ENCODE peak calls at places on chromosomes 16 and 17, in five cellular contexts. One of them, this sample, is unnamed. For H3K36me3, the result is how much of the 10 kb centered on the place peaks cover.

GRCh38 chr17:62892870-62893338 is 73.1 kb upstream of the TANC2 start:
- DNase-seq in PC-3: peak
- DNase-seq in GM23248: peak
- DNase-seq in keratinocyte: peak
- DNase-seq in GM23338: peak
- DNase-seq in this sample: no peak

GRCh38 chr17:19470529-19471261 is 59.7 kb downstream of the RNF112 start:
- DNase-seq in keratinocyte: no peak
- DNase-seq in PC-3: no peak
- DNase-seq in GM23338: peak
- DNase-seq in GM23248: peak
- DNase-seq in this sample: no peak

GRCh38 chr17:73584987-73585386 is 59.3 kb downstream of the SDK2 start:
- DNase-seq in GM23248: no peak
- DNase-seq in PC-3: no peak
- DNase-seq in keratinocyte: no peak
- DNase-seq in GM23338: no peak
- DNase-seq in this sample: no peak

GRCh38 chr17:4208228-4208627 is 55.6 kb downstream of the ANKFY1 start:
- DNase-seq in GM23248: peak
- DNase-seq in GM23338: no peak
- DNase-seq in keratinocyte: no peak
- DNase-seq in PC-3: no peak
- DNase-seq in this sample: no peak

GRCh38 chr16:51982715-51983680 is 563.9 kb downstream of the TOX3 start:
- DNase-seq in GM23248: peak
- DNase-seq in keratinocyte: peak
- DNase-seq in GM23338: peak
- DNase-seq in PC-3: peak
- DNase-seq in this sample: peak

GRCh38 chr17:68034452-68034776 is 1.1 kb upstream of the KPNA2 start:
- DNase-seq in PC-3: no peak
- DNase-seq in GM23248: no peak
- DNase-seq in keratinocyte: no peak
- DNase-seq in GM23338: no peak
- DNase-seq in this sample: no peak

GRCh38 chr16:51113254-51114125 is 37.6 kb downstream of the SALL1 start:
- DNase-seq in GM23338: peak
- DNase-seq in PC-3: no peak
- DNase-seq in keratinocyte: no peak
- DNase-seq in GM23248: no peak
- DNase-seq in this sample: no peak

GRCh38 chr16:19559242-19559910 is 3.9 kb downstream of the VPS35L start:
- DNase-seq in GM23248: peak
- DNase-seq in GM23338: peak
- DNase-seq in PC-3: peak
- DNase-seq in keratinocyte: peak
- DNase-seq in this sample: peak

GRCh38 chr17:31371511-31372097 is 19.9 kb upstream of the RAB11FIP4 start:
- DNase-seq in GM23338: no peak
- DNase-seq in PC-3: no peak
- DNase-seq in GM23248: peak
- DNase-seq in keratinocyte: no peak
- DNase-seq in this sample: peak

GRCh38 chr17:6327007-6327406 is 107.9 kb downstream of the AIPL1 start:
- DNase-seq in GM23338: peak
- DNase-seq in keratinocyte: no peak
- DNase-seq in PC-3: peak
- DNase-seq in GM23248: no peak
- DNase-seq in this sample: peak

GRCh38 chr16:31352344-31353115 is 2.4 kb upstream of the ITGAX start:
- DNase-seq in GM23338: no peak
- DNase-seq in PC-3: no peak
- DNase-seq in keratinocyte: no peak
- DNase-seq in GM23248: no peak
- DNase-seq in this sample: no peak

GRCh38 chr17:27376637-27377547 is 79.4 kb upstream of the KSR1 start:
- DNase-seq in PC-3: peak
- DNase-seq in keratinocyte: no peak
- DNase-seq in GM23338: no peak
- DNase-seq in GM23248: peak
- DNase-seq in this sample: no peak

GRCh38 chr16:54156349-54156748 is 130.2 kb downstream of the IRX3 start:
- DNase-seq in PC-3: no peak
- DNase-seq in keratinocyte: no peak
- DNase-seq in GM23338: no peak
- DNase-seq in GM23248: no peak
- DNase-seq in this sample: no peak

GRCh38 chr17:74601944-74602572 is 10.0 kb upstream of the CD300LD start:
- DNase-seq in GM23338: peak
- DNase-seq in GM23248: peak
- DNase-seq in keratinocyte: no peak
- DNase-seq in PC-3: peak
- DNase-seq in this sample: peak

GRCh38 chr17:19706791-19707727 is 9.3 kb downstream of the SLC47A2 start:
- DNase-seq in GM23338: no peak
- DNase-seq in GM23248: no peak
- DNase-seq in PC-3: no peak
- DNase-seq in keratinocyte: peak
- DNase-seq in this sample: peak

GRCh38 chr17:57519199-57519598 is 225.9 kb downstream of the CCDC182 start:
- DNase-seq in GM23248: peak
- DNase-seq in keratinocyte: no peak
- DNase-seq in PC-3: peak
- DNase-seq in GM23338: no peak
- DNase-seq in this sample: no peak

GRCh38 chr17:74305865-74306654 is 20.0 kb upstream of the KIF19 start:
- DNase-seq in GM23338: peak
- DNase-seq in GM23248: peak
- DNase-seq in PC-3: peak
- DNase-seq in keratinocyte: no peak
- DNase-seq in this sample: peak

GRCh38 chr17:67633751-67634191 is 84.0 kb upstream of the NOL11 start:
- DNase-seq in GM23248: no peak
- DNase-seq in keratinocyte: no peak
- DNase-seq in GM23338: no peak
- DNase-seq in PC-3: no peak
- DNase-seq in this sample: no peak

GRCh38 chr16:66927012-66927436 is 1.7 kb upstream of the RRAD start:
- DNase-seq in GM23338: peak
- DNase-seq in GM23248: peak
- DNase-seq in keratinocyte: peak
- DNase-seq in PC-3: peak
- DNase-seq in this sample: no peak

GRCh38 chr17:7588553-7589203 is 1.2 kb downstream of the SOX15 start:
- DNase-seq in keratinocyte: no peak
- DNase-seq in PC-3: no peak
- DNase-seq in GM23338: peak
- DNase-seq in GM23248: peak
- DNase-seq in this sample: no peak

GRCh38 chr16:86495357-86495701 is 15.0 kb upstream of the FOXF1 start:
- DNase-seq in PC-3: no peak
- DNase-seq in GM23338: no peak
- DNase-seq in GM23248: no peak
- DNase-seq in keratinocyte: no peak
- DNase-seq in this sample: no peak

GRCh38 chr16:20847577-20847976 is 41.2 kb downstream of the REXO5 start:
- DNase-seq in GM23248: no peak
- DNase-seq in keratinocyte: no peak
- DNase-seq in PC-3: no peak
- DNase-seq in GM23338: no peak
- DNase-seq in this sample: no peak

GRCh38 chr16:29813644-29814562 is 1.9 kb downstream of the PRRT2 start:
- DNase-seq in keratinocyte: no peak
- DNase-seq in GM23248: no peak
- DNase-seq in PC-3: no peak
- DNase-seq in GM23338: no peak
- DNase-seq in this sample: no peak

GRCh38 chr17:76054112-76054476 is 18.2 kb downstream of the SRP68 start:
- DNase-seq in GM23338: no peak
- DNase-seq in keratinocyte: peak
- DNase-seq in PC-3: peak
- DNase-seq in GM23248: peak
- DNase-seq in this sample: no peak

GRCh38 chr17:56596741-56597494 is 3.4 kb downstream of the NOG start:
- DNase-seq in GM23248: peak
- DNase-seq in GM23338: peak
- DNase-seq in keratinocyte: no peak
- DNase-seq in PC-3: no peak
- DNase-seq in this sample: peak

GRCh38 chr16:12681653-12682052 is 122.0 kb downstream of the CPPED1 start:
- DNase-seq in PC-3: no peak
- DNase-seq in GM23338: no peak
- DNase-seq in GM23248: no peak
- DNase-seq in keratinocyte: no peak
- DNase-seq in this sample: no peak

GRCh38 chr16:84406006-84406963 is 37.9 kb downstream of the ATP2C2 start:
- DNase-seq in GM23338: peak
- DNase-seq in keratinocyte: no peak
- DNase-seq in GM23248: no peak
- DNase-seq in PC-3: no peak
- DNase-seq in this sample: no peak
- TF ChIP-seq EZH2 in GM23338: no peak
- TF ChIP-seq EZH2 in keratinocyte: peak
- TF ChIP-seq EZH2 in GM23248: no peak
- TF ChIP-seq EZH2 in PC-3: no peak
- TF ChIP-seq EZH2 in this sample: no peak

DNA sequence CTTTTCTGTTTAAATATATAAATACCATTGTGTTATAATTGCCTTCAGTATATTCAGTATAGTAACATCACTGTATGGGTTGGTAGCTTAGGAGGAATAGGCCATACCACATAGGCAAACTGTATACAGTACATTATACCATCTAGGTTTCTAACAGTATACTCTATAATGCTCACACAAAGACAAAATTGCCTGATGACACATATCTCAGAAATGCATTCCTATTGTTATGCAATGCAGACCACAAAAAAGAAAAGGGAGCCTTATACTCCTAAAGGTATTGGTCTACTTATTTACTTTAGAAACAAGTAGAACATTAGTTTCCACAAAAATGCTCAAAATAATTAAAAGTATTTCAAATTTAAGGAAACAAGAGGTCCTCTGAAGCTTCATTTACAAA is 47.9 kb downstream of the SETD6 start:
- DNase-seq in GM23338: no peak
- DNase-seq in keratinocyte: no peak
- DNase-seq in PC-3: peak
- DNase-seq in GM23248: peak
- DNase-seq in this sample: peak
- H3K36me3 ChIP-seq in GM23338: under half
- H3K36me3 ChIP-seq in keratinocyte: under half
- H3K36me3 ChIP-seq in PC-3: under half
- H3K36me3 ChIP-seq in GM23248: under half
- H3K36me3 ChIP-seq in this sample: half or more

GRCh38 chr17:49705254-49705653 is 2.5 kb downstream of the SLC35B1 start:
- DNase-seq in keratinocyte: no peak
- DNase-seq in GM23338: no peak
- DNase-seq in PC-3: no peak
- DNase-seq in GM23248: no peak
- DNase-seq in this sample: no peak
- TF ChIP-seq EZH2 in keratinocyte: no peak
- TF ChIP-seq EZH2 in GM23338: no peak
- TF ChIP-seq EZH2 in PC-3: no peak
- TF ChIP-seq EZH2 in GM23248: no peak
- TF ChIP-seq EZH2 in this sample: no peak

GRCh38 chr17:82722341-82723013 is 6.0 kb downstream of the FN3KRP start:
- DNase-seq in PC-3: no peak
- DNase-seq in GM23338: no peak
- DNase-seq in keratinocyte: no peak
- DNase-seq in GM23248: no peak
- DNase-seq in this sample: no peak
- H3K36me3 ChIP-seq in PC-3: under half
- H3K36me3 ChIP-seq in GM23338: under half
- H3K36me3 ChIP-seq in keratinocyte: under half
- H3K36me3 ChIP-seq in GM23248: under half
- H3K36me3 ChIP-seq in this sample: under half

GRCh38 chr17:46820592-46821450 is 2.3 kb upstream of the WNT3 start:
- DNase-seq in PC-3: no peak
- DNase-seq in keratinocyte: no peak
- DNase-seq in GM23338: peak
- DNase-seq in GM23248: no peak
- DNase-seq in this sample: no peak
- TF ChIP-seq EZH2 in PC-3: no peak
- TF ChIP-seq EZH2 in keratinocyte: peak
- TF ChIP-seq EZH2 in GM23338: no peak
- TF ChIP-seq EZH2 in GM23248: no peak
- TF ChIP-seq EZH2 in this sample: no peak

GRCh38 chr16:70512456-70512855 is 10.9 kb downstream of the COG4 start:
- DNase-seq in GM23248: peak
- DNase-seq in PC-3: peak
- DNase-seq in keratinocyte: no peak
- DNase-seq in GM23338: no peak
- DNase-seq in this sample: no peak

GRCh38 chr16:70508752-70509151 is 14.6 kb downstream of the COG4 start:
- DNase-seq in keratinocyte: no peak
- DNase-seq in PC-3: peak
- DNase-seq in GM23338: no peak
- DNase-seq in GM23248: no peak
- DNase-seq in this sample: no peak

GRCh38 chr16:70511833-70512232 is 11.5 kb downstream of the COG4 start:
- DNase-seq in GM23338: no peak
- DNase-seq in GM23248: no peak
- DNase-seq in PC-3: no peak
- DNase-seq in keratinocyte: no peak
- DNase-seq in this sample: no peak

GRCh38 chr16:70510216-70510615 is 13.1 kb downstream of the COG4 start:
- DNase-seq in GM23338: no peak
- DNase-seq in PC-3: no peak
- DNase-seq in keratinocyte: no peak
- DNase-seq in GM23248: no peak
- DNase-seq in this sample: no peak
- H3K36me3 ChIP-seq in GM23338: under half
- H3K36me3 ChIP-seq in PC-3: under half
- H3K36me3 ChIP-seq in keratinocyte: under half
- H3K36me3 ChIP-seq in GM23248: under half
- H3K36me3 ChIP-seq in this sample: half or more

GRCh38 chr16:11586856-11587642 is at the start of gene LITAF:
- DNase-seq in PC-3: peak
- DNase-seq in GM23338: peak
- DNase-seq in keratinocyte: no peak
- DNase-seq in GM23248: peak
- DNase-seq in this sample: peak
- TF ChIP-seq EZH2 in PC-3: no peak
- TF ChIP-seq EZH2 in GM23338: no peak
- TF ChIP-seq EZH2 in keratinocyte: no peak
- TF ChIP-seq EZH2 in GM23248: no peak
- TF ChIP-seq EZH2 in this sample: no peak

DNA sequence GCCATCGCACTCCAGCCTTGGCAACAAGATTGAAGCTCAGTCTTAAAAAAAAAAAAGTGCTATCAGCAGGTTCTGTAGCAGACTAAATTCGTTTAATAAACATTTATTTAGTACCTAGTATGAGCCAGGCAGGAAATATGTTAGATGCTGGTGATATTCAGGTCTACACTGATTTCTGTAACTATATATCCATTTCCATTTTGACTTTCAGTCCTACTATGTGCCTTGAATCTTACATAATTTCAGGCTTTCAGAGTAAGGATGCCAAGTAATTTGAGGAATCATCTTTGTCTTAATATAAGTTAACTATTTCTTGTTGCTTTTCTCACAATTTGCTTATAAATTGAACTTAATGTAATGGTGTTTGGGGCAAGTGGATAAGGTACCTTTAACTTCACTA is 46.2 kb downstream of the CDK12 start:
- DNase-seq in PC-3: no peak
- DNase-seq in GM23338: no peak
- DNase-seq in keratinocyte: no peak
- DNase-seq in GM23248: no peak
- DNase-seq in this sample: no peak
- H3K36me3 ChIP-seq in PC-3: under half
- H3K36me3 ChIP-seq in GM23338: under half
- H3K36me3 ChIP-seq in keratinocyte: under half
- H3K36me3 ChIP-seq in GM23248: half or more
- H3K36me3 ChIP-seq in this sample: under half

This sample was measured in A673.